ENCODE peak calls at places on chromosomes 11 and 22, in five cellular contexts. E, V, O, Q and M are unnamed samples.

GRCh38 chr11:123654566-123655081 is at the start of gene SCN3B:
- DNase-seq in E (peak), O (peak), Q (peak), V (peak), M (peak)

GRCh38 chr11:47688101-47688500 is 27.1 kb downstream of the AGBL2 start:
- DNase-seq in V (no peak), E (no peak), O (no peak), Q (peak), M (no peak)

GRCh38 chr11:41461057-41461681 is 1.7 kb upstream of the LRRC4C start:
- DNase-seq in E (no peak), Q (peak), O (no peak), V (no peak), M (no peak)

GRCh38 chr22:32880906-32881596 is 79.5 kb downstream of the TIMP3 start:
- DNase-seq in E (no peak), O (no peak), Q (peak), V (no peak), M (no peak)

GRCh38 chr11:119671048-119671447 is 58.0 kb downstream of the NECTIN1 start:
- DNase-seq in Q (peak), E (no peak), V (no peak), O (no peak), M (no peak)

GRCh38 chr11:126090452-126090851 is 27.8 kb upstream of the CDON start:
- DNase-seq in O (no peak), V (no peak), E (no peak), Q (no peak), M (peak)

GRCh38 chr11:34588023-34588422 is 32.9 kb upstream of the EHF start:
- DNase-seq in Q (no peak), V (no peak), E (no peak), O (no peak), M (peak)

GRCh38 chr11:69157156-69157821 is 1.6 kb downstream of the SMIM38 start:
- DNase-seq in Q (no peak), V (peak), E (no peak), O (no peak), M (no peak)

GRCh38 chr11:19853016-19853415 is 140.4 kb downstream of the NAV2 start:
- DNase-seq in O (no peak), V (no peak), E (no peak), Q (no peak), M (no peak)

GRCh38 chr11:44313701-44314489 is 4.0 kb upstream of the ALX4 start:
- DNase-seq in V (no peak), E (no peak), Q (no peak), O (no peak), M (no peak)

GRCh38 chr11:127862406-127862805 is 725.0 kb downstream of the ETS1 start:
- DNase-seq in O (no peak), Q (no peak), E (no peak), V (no peak), M (peak)

GRCh38 chr11:125626381-125626950 is 1.5 kb downstream of the CHEK1 start:
- DNase-seq in Q (no peak), V (no peak), O (no peak), E (no peak), M (peak)

GRCh38 chr11:132844956-132845355 is 687.3 kb downstream of the OPCML start:
- DNase-seq in O (no peak), V (no peak), Q (peak), E (no peak), M (no peak)

GRCh38 chr11:46079662-46080061 is 41.6 kb downstream of the PHF21A start:
- DNase-seq in V (no peak), Q (no peak), O (no peak), E (no peak), M (no peak)

GRCh38 chr11:35118906-35119305 is 20.1 kb upstream of the CD44 start:
- DNase-seq in V (no peak), O (no peak), E (no peak), Q (no peak), M (no peak)

GRCh38 chr11:111205622-111206385 is 39.7 kb upstream of the POU2AF2 start:
- DNase-seq in O (no peak), V (no peak), E (no peak), Q (no peak), M (no peak)

GRCh38 chr11:30801357-30801756 is 215.2 kb upstream of the MPPED2 start:
- DNase-seq in Q (no peak), E (no peak), O (no peak), V (no peak), M (no peak)

GRCh38 chr11:122681731-122682130 is 26.2 kb downstream of the UBASH3B start:
- DNase-seq in V (no peak), Q (peak), E (no peak), O (no peak), M (no peak)

GRCh38 chr11:706439-706956 is 467 bp downstream of the EPS8L2 start:
- DNase-seq in O (peak), Q (peak), E (peak), V (no peak), M (peak)

GRCh38 chr22:36760716-36761115 is 15.2 kb downstream of the IFT27 start:
- DNase-seq in E (peak), Q (no peak), V (no peak), O (no peak), M (no peak)

GRCh38 chr11:43868852-43869567 is 11.6 kb upstream of the ALKBH3 start:
- DNase-seq in V (no peak), E (no peak), O (no peak), Q (peak), M (no peak)

GRCh38 chr11:59197990-59198389 is 14.7 kb downstream of the MPEG1 start:
- DNase-seq in V (no peak), Q (peak), E (no peak), O (no peak), M (no peak)

GRCh38 chr22:49964493-49965290 is 4.1 kb downstream of the PIM3 start:
- DNase-seq in Q (no peak), O (peak), V (no peak), E (peak), M (no peak)

GRCh38 chr11:102469196-102469821 is 16.7 kb upstream of the TMEM123 start:
- DNase-seq in V (no peak), O (no peak), E (no peak), Q (peak), M (no peak)

GRCh38 chr11:74000770-74001169 is 8.1 kb downstream of the UCP3 start:
- DNase-seq in E (no peak), Q (no peak), O (no peak), V (no peak), M (no peak)

GRCh38 chr22:17232406-17232805 is 13.2 kb upstream of the ADA2 start:
- DNase-seq in V (no peak), O (no peak), Q (no peak), E (peak), M (no peak)

GRCh38 chr11:118618991-118619375 is 11.6 kb downstream of the PHLDB1 start:
- DNase-seq in Q (peak), V (no peak), E (no peak), O (no peak), M (no peak)
- H4K8ac ChIP-seq in Q (peak), V (no peak), E (no peak), O (no peak), M (peak)

GRCh38 chr11:130389315-130389935 is 39.0 kb downstream of the ADAMTS8 start:
- DNase-seq in O (no peak), Q (no peak), V (no peak), E (no peak), M (no peak)

GRCh38 chr11:130388607-130389205 is 39.7 kb downstream of the ADAMTS8 start:
- DNase-seq in O (no peak), V (no peak), Q (no peak), E (no peak), M (no peak)

GRCh38 chr11:130396965-130397364 is 31.4 kb downstream of the ADAMTS8 start:
- DNase-seq in O (no peak), Q (no peak), E (no peak), V (no peak), M (no peak)

GRCh38 chr11:130390071-130390758 is 38.2 kb downstream of the ADAMTS8 start:
- DNase-seq in V (no peak), E (no peak), O (no peak), Q (peak), M (peak)

DNA sequence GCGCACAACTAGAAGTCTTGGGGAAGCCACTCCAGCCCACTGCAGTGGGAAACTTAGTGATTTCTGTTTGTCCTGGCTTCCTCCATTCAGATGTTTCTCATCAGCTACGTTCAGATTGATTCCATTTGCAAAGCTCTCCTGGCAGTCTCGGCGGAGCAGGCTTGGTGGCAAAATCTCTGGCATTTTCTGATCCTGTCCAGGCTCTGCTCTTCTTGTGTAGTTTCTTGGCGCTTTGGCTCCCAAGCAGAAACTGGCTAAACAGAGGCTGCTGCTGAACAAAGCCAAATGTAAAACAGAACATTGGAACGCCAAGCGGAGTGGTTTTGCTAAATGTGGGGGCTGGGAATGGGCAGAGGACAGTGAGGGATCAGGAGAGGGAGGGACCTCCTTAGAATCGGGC is 36.7 kb downstream of the ADAMTS8 start:
- DNase-seq in E (no peak), Q (no peak), O (no peak), V (no peak), M (no peak)
- H2BK12ac ChIP-seq in E (no peak), Q (no peak), O (peak), V (no peak), M (no peak)

DNA sequence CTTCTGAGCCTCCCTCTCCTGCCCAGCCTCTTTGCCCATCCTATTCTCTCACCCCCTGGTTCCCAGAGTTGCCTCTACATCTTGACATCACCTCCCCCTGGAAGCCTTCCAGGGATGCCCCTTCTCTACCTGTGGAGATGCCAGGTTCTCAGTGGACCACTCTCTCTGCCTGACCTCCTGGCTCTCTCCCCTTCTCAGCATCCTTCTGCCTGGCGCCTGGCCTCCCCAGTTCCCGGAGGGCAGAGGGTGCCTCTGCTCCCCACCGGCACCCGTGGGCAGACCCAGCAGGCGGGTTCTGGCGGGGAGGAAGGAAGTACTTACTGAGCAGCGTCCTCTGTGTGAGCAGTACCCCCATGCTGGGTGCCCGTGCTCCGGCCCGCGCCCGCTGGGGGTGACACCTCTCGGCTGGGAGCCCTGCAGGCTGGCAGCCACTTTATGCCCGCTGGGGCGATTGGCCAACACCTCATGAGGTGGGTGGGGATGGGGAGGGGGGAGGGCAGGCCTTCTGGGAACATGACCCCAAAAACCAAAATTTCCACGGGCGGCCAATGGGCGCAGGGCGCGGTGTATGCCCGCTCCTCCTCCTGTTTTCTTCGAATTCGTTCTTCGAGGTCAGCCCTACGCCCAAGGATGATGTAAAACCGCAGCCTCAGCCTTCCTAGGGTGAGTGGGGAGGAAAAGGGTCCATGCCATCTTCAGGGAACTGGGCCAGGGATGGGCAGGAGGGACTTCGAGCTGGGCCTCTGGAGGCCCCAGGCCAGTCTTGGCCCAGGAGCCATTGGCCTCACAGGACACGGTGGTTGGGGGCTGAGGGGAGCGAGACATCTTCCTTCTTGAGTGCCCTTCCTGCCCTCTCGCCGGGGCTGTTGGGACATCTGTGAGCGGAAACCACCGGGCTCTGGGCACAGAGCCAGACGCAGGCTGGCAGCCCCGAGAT is at the start of gene OSM:
- DNase-seq in V (no peak), O (no peak), E (no peak), Q (no peak), M (no peak)
- H2AK5ac ChIP-seq in V (peak), O (no peak), E (no peak), Q (no peak), M (no peak)

DNA sequence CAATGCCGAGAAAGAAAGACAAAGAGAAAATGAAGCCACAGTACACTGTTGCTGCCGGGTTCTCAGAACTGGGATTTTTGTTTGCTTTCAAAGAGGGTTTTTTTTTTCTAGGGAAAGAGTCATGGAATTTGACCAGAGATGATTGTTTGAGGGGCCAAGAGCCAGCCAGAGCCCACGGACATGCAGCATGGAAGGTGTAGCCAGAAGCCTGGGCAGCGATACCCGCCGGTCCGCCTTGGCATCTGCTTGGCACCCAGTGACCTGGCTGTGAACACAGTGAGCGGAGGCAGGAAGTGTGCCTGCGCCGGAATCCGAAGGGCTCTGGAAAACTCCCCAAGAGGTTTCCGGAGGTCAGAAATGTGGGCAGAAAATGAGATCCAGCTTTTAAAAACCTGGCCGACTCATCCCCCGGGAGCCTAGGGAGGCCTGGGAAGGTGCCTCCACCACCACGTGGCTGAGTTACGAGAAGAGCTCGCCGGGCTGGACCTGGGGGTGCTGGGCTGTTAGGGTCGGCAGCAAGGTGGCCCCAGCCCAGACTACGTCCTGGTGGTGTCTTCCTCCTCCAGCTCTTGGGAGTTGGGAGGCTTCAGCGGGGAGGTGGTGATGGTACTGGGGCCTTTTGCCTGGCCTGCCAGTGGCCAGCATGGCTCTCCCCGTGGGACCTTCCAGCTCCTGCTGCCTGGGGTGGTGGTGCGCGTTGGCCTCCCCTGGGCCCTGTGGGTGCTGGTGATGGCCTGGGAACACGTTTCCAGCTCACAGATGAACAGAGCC is 61.6 kb upstream of the PPARA start:
- DNase-seq in Q (no peak), O (no peak), E (no peak), V (no peak), M (no peak)
- H4K8ac ChIP-seq in Q (no peak), O (no peak), E (no peak), V (no peak), M (no peak)

GRCh38 chr11:115653076-115653475 is 148.9 kb upstream of the CADM1 start:
- DNase-seq in O (no peak), E (no peak), V (no peak), Q (no peak), M (no peak)

GRCh38 chr11:115652501-115652900 is 148.3 kb upstream of the CADM1 start:
- DNase-seq in O (no peak), E (no peak), Q (no peak), V (no peak), M (no peak)

GRCh38 chr11:115654792-115655191 is 150.6 kb upstream of the CADM1 start:
- DNase-seq in E (no peak), Q (no peak), O (no peak), V (no peak), M (no peak)

GRCh38 chr11:115653926-115654325 is 149.7 kb upstream of the CADM1 start:
- DNase-seq in V (no peak), Q (no peak), E (no peak), O (no peak), M (peak)

DNA sequence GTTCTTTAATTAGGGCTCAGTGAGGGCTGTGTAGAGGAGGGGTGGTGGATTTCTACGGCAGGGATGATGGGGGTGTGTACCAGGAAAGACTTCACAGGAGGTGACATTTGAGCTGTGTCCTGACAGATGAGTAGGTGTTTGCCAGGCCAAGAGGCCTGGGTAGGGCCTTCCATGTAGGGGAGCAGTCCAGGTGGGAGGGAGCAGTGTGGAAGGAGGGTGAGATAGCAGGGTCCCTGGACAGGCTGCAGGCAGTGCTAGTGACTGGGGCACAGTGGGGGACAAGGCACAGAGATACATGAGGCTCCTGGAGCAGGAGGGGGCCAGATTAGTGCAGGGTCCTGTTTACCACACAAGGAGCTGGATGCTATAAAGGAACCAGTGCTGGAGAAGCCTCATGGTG is 147.9 kb upstream of the CADM1 start:
- DNase-seq in E (no peak), O (no peak), Q (no peak), V (no peak), M (no peak)
- H2BK12ac ChIP-seq in E (no peak), O (no peak), Q (no peak), V (peak), M (no peak)

GRCh38 chr11:80097146-80097545 is 656.3 kb upstream of the TENM4 start:
- DNase-seq in E (no peak), V (no peak), O (no peak), Q (no peak), M (no peak)

DNA sequence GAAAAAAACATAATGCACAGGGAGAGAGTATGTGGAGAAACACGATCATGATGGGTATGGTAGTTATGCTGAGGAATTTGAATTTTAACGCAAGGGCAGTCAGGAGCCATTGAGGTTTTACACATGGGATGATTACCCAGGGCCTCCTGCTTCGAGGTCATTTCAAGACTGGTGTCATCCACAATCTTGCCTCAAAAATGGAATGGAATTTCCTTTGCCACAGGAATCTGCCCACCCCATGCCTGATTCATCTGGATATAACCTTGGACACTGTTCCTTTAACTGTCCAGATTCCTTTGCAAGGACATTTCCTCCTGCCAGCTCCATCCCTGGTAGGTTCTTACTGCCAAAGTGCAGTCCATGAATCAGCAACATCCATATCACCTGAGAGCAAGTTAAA is 655.9 kb upstream of the TENM4 start:
- DNase-seq in V (no peak), O (no peak), Q (peak), E (no peak), M (no peak)
- H2AK5ac ChIP-seq in V (no peak), O (no peak), Q (peak), E (no peak), M (no peak)

GRCh38 chr22:20204281-20204680 is 53.4 kb upstream of the CCDC188 start:
- DNase-seq in Q (no peak), V (no peak), E (no peak), O (no peak), M (no peak)
- H4K8ac ChIP-seq in Q (peak), V (no peak), E (no peak), O (no peak), M (no peak)

DNA sequence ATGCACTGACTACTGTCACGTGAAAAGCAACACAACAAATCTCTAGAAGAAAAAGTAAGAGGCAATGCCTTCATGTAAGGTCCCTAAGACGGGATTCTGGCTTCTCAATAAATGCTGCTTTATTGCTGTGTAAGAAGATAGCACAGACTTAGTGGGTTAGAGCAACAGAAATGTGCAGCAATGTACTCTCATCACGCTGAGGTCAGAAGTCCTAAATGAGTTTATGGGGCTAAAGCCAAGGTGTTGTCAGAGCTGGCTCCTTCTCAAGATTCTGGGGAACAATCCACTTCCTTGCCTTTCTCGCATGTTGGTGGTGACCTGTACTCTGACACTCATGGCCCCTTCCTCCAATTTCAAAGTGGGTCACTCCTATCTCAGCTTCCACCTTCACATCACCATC is 93.4 kb downstream of the SHANK2 start:
- DNase-seq in Q (no peak), V (no peak), O (no peak), E (no peak), M (no peak)
- H2BK12ac ChIP-seq in Q (no peak), V (no peak), O (no peak), E (no peak), M (no peak)

GRCh38 chr22:44359496-44360110 is 46.9 kb upstream of the SHISAL1 start:
- DNase-seq in E (no peak), V (no peak), O (no peak), Q (no peak), M (no peak)
- H2AK5ac ChIP-seq in E (no peak), V (peak), O (no peak), Q (no peak), M (no peak)